ENCODE peak calls at places on chromosomes 5 and 9, in four cellular contexts. G is RWPE1, C is RPMI7951, Q is keratinocyte. R is an unnamed sample.

GRCh38 chr9:92639791-92640271 is 30.1 kb downstream of the IPPK start:
- DNase-seq in G (no peak), C (no peak), Q (no peak), R (peak)

GRCh38 chr9:91676042-91676441 is 252.4 kb upstream of the NFIL3 start:
- DNase-seq in G (peak), C (peak), Q (no peak), R (no peak)

GRCh38 chr9:129644365-129644764 is 2.4 kb upstream of the ASB6 start:
- DNase-seq in G (no peak), C (no peak), Q (no peak), R (no peak)

GRCh38 chr5:20229286-20230005 is 241.4 kb upstream of the CDH18 start:
- DNase-seq in G (no peak), C (no peak), Q (no peak), R (no peak)

GRCh38 chr9:116152941-116153764 is 438 bp upstream of the PAPPA start:
- DNase-seq in G (no peak), C (no peak), Q (no peak), R (no peak)

GRCh38 chr9:89863141-89863540 is 258.3 kb downstream of the GADD45G start:
- DNase-seq in G (no peak), C (no peak), Q (no peak), R (no peak)

GRCh38 chr5:149636861-149637246 is 55.6 kb downstream of the ARHGEF37 start:
- DNase-seq in G (peak), C (peak), Q (no peak), R (peak)

GRCh38 chr5:173326501-173326960 is 1.7 kb downstream of the STC2 start:
- DNase-seq in G (peak), C (peak), Q (no peak), R (no peak)

GRCh38 chr5:83510199-83510730 is 38.7 kb downstream of the VCAN start:
- DNase-seq in G (no peak), C (no peak), Q (no peak), R (no peak)

GRCh38 chr9:38355115-38355514 is 37.4 kb upstream of the ALDH1B1 start:
- DNase-seq in G (no peak), C (no peak), Q (no peak), R (no peak)

GRCh38 chr9:6733831-6734230 is 23.9 kb upstream of the KDM4C start:
- DNase-seq in G (no peak), C (no peak), Q (no peak), R (no peak)

GRCh38 chr9:36136894-36137391 is 410 bp downstream of the GLIPR2 start:
- DNase-seq in G (no peak), C (no peak), Q (no peak), R (no peak)

GRCh38 chr5:173178369-173178910 is 34.1 kb downstream of the BNIP1 start:
- DNase-seq in G (no peak), C (no peak), Q (no peak), R (no peak)

GRCh38 chr5:179209359-179210150 is 135.7 kb downstream of the ADAMTS2 start:
- DNase-seq in G (peak), C (peak), Q (no peak), R (no peak)